ENCODE peak calls at places on chromosomes 1 and 21, in five cellular contexts. F is neural progenitor cell; I is CD8-positive, alpha-beta T cell; B is fibroblast of lung; D is foreskin fibroblast. C is an unnamed sample.

GRCh38 chr1:84442256-84442655 is 36.8 kb upstream of the RPF1 start:
- DNase-seq in F (peak; percentile 6), I (no peak), B (peak; percentile 91), D (peak; percentile 90), C (peak; percentile 94)

GRCh38 chr1:53690411-53690810 is 48.6 kb downstream of the GLIS1 start:
- DNase-seq in F (no peak), I (no peak), B (peak; percentile 17), D (peak; percentile 28), C (no peak)

GRCh38 chr1:23470282-23471070 is 13.5 kb downstream of the ASAP3 start:
- DNase-seq in F (no peak), I (no peak), B (peak; percentile 91), D (peak; percentile 43), C (peak; percentile 78)

GRCh38 chr1:47514229-47514628 is 76.4 kb downstream of the FOXD2 start:
- DNase-seq in F (no peak), I (no peak), B (no peak), D (no peak), C (no peak)

GRCh38 chr1:160446945-160447600 is 46.7 kb downstream of the VANGL2 start:
- DNase-seq in F (no peak), I (no peak), B (no peak), D (no peak), C (no peak)

GRCh38 chr1:79042117-79042516 is 35.6 kb upstream of the ADGRL4 start:
- DNase-seq in F (no peak), I (no peak), B (peak; percentile 86), D (peak; percentile 68), C (peak; percentile 77)

GRCh38 chr1:111139234-111139955 is 498 bp downstream of the DRAM2 start:
- DNase-seq in F (peak; percentile 81), I (peak; percentile 35), B (peak; percentile 68), D (peak; percentile 71), C (peak; percentile 67)

GRCh38 chr1:24609949-24610517 is 33.1 kb upstream of the SRRM1 start:
- DNase-seq in F (no peak), I (no peak), B (no peak), D (no peak), C (no peak)

GRCh38 chr1:225824522-225824921 is 14.6 kb downstream of the EPHX1 start:
- DNase-seq in F (peak; percentile 55), I (no peak), B (no peak), D (no peak), C (no peak)

GRCh38 chr1:9200441-9200840 is 34.1 kb upstream of the H6PD start:
- DNase-seq in F (peak; percentile 71), I (no peak), B (no peak), D (peak; percentile 49), C (no peak)
- TF ChIP-seq CTCF in F (no peak), I (no peak), B (no peak), D (no peak), C (no peak)

DNA sequence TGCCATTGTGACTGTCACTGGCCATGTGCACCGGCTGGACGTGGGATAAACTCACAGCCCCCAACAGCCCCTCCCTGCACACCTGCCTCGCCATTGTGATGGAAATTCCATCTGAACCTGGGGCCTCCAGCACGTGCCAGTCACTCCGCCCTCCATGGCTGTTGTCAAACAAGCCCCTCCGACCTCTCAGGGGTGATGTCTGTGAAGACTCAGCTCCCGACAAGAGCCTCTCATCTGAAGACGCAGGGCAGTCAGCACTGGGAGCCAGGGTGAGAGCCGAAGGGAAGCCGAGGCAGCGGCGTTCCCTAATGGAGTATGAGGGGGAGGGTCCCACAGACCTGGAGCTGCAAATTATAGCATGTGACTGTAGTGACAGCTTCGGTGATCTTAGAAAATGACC is 1.4 kb upstream of the KRTAP10-2 start:
- DNase-seq in F (no peak), I (no peak), B (no peak), D (no peak), C (no peak)
- H3K4me3 ChIP-seq in F (no peak overlapping the region), I (no peak overlapping the region), B (no peak overlapping the region), D (no peak overlapping the region), C (no peak overlapping the region)

GRCh38 chr1:201309420-201309819 is 26.1 kb downstream of the PKP1 start:
- DNase-seq in F (peak; percentile 89), I (no peak), B (peak; percentile 78), D (peak; percentile 39), C (peak; percentile 14)
- TF ChIP-seq CTCF in F (peak; percentile 56), I (no peak), B (no peak), D (no peak), C (no peak)

DNA sequence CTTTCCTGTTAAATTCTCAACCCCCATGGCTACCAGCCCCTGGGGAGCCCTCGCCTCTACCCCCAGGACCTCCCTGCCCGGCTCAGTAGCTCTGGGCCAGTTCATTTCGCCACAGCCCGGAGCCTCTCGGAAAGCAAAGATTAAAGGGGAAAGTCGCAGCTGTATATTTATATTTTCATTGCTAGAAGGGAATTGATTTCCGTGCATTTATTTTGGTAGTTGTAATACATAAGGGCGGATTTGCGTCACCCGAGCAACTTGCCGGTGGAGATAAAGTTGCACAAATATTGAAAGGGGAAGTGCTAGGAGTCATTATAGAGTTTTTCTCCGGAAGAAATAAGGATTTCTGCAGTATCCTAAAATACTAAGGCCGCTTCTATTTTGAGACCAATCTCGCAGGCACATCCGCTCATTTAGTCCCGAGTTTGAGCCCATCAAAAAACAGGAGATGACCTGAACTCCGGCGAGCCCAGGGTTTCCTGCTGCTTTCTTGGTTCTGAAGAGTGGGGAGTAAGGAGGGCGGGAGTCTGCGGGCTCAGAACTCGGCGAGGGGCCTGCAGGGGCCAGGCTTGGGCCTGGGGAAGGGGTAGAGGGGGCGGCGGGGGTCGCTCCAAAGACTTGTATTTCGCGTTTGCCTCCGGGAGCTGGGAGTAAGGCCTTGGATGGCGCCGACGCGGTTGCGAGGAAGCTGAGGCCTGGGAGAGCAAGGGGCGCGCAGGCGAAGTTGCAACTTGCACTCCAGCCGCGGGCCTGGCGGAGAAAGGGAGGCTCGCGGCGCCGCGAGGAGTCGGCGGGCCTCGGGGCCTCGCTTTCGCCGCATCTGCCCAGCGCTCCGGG is 2.5 kb upstream of the HLX start:
- DNase-seq in F (peak; percentile 86), I (no peak), B (peak; percentile 32), D (no peak), C (peak; percentile 58)
- H3K4me3 ChIP-seq in F (peak overlapping the region; percentile 52), I (no peak overlapping the region), B (no peak overlapping the region), D (no peak overlapping the region), C (peak overlapping the region; percentile 39)

GRCh38 chr1:156961709-156962108 is 41.3 kb downstream of the LRRC71 start:
- DNase-seq in F (peak; percentile 16), I (no peak), B (no peak), D (no peak), C (no peak)
- TF ChIP-seq CTCF in F (peak; percentile 33), I (peak; percentile 46), B (peak; percentile 18), D (no peak), C (peak; percentile 29)

DNA sequence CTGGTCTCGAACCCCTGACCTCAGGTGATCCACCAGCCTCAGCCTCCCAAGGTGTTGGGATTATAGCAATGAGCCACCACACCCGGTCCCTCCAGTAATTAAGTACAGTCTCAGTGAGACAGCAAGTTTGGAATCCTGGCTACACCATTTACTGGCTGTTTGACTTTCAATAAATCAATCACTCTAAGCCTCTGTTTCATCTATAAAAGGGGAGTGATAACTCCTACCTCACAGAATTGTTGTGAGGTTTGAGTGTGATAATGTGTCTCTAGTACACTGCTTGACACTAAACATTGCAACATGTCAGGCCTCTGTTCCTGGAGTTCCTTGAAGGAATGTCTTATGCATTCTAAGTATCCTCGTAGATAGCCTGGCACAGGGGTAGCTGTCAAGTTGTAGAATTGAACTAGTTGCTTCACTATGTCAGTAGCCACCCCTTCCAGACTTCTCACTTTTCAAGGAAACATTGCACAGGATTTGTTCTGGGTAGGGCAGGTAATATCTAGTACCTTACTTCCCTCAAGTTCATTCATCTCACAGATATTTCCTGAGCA is 12.4 kb downstream of the ENTREP3 start:
- DNase-seq in F (no peak), I (no peak), B (no peak), D (no peak), C (no peak)
- H3K4me3 ChIP-seq in F (no peak overlapping the region), I (no peak overlapping the region), B (peak overlapping the region; percentile 65), D (peak overlapping the region; percentile 75), C (peak overlapping the region; percentile 70)

GRCh38 chr21:32184059-32184458 is 94.8 kb downstream of the MIS18A start:
- DNase-seq in F (no peak), I (no peak), B (no peak), D (no peak), C (no peak)

GRCh38 chr21:32182449-32182848 is 96.4 kb downstream of the MIS18A start:
- DNase-seq in F (no peak), I (no peak), B (no peak), D (no peak), C (no peak)

GRCh38 chr21:32185103-32185502 is 93.7 kb downstream of the MIS18A start:
- DNase-seq in F (no peak), I (no peak), B (no peak), D (no peak), C (no peak)

GRCh38 chr21:32185726-32186125 is 93.1 kb downstream of the MIS18A start:
- DNase-seq in F (no peak), I (no peak), B (no peak), D (no peak), C (no peak)

DNA sequence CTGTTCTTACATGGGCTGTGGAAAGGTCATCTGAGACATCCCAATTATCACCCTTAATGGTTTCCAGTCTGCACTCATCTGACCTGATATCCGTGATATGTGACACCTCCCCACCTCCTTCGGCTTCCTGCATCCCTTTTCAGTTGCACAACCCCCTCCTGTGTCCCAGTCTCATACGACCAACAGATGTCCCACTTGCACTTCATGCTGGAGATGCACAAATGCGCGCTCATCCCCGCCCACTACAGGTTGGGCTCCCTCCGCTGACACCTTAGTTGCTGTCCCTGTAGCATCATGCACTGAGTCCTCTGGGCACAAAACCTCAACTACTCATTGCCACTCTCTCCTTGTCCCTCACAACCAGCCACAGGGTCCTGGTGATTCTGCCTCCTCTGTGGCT is 94.4 kb downstream of the MIS18A start:
- DNase-seq in F (no peak), I (no peak), B (no peak), D (no peak), C (no peak)
- TF ChIP-seq CTCF in F (no peak), I (no peak), B (no peak), D (no peak), C (no peak)

GRCh38 chr21:29374481-29374880 is 75.8 kb downstream of the BACH1 start:
- DNase-seq in F (no peak), I (no peak), B (no peak), D (peak; percentile 40), C (no peak)

GRCh38 chr21:29371464-29371863 is 72.7 kb downstream of the BACH1 start:
- DNase-seq in F (no peak), I (no peak), B (peak; percentile 27), D (no peak), C (no peak)

GRCh38 chr21:29376556-29376955 is 77.8 kb downstream of the BACH1 start:
- DNase-seq in F (peak; percentile 70), I (peak; percentile 34), B (no peak), D (peak; percentile 24), C (peak; percentile 50)

GRCh38 chr21:29367335-29367734 is 68.6 kb downstream of the BACH1 start:
- DNase-seq in F (no peak), I (no peak), B (no peak), D (no peak), C (no peak)

DNA sequence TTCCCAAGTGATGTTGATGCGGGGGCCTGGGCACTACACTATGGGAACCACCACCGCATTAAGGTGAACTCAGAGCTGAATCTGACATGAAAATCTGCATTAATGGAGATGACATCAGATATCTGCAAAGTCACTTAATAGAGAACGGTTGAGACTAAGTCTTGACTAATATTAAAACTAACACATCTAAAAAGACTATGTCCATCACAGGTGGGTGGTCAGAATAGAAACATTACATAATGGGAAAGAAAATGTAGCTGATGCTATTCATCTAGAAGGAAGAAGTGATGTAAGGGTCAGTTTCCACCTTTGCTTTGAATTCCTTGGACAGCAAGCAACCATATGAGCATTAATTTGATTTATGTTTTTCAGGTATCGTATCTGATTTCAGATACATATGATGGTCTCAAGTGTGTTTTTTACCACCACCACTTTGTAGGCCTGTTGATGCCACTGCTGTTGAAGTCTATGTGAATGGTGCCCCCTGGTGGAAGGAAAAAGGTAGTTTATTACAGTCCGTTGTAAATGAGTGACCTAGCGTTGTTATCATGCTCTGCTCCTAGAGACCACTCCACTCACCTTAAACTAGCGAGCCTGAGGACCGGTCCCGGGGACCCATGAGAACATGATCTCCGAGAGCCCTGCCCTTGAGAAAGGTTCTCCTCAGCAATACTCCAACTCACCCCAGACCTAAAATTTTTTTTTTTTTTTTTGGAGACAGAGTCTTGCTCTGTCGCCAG is 73.5 kb downstream of the BACH1 start:
- DNase-seq in F (peak; percentile 81), I (peak; percentile 38), B (peak; percentile 75), D (peak; percentile 89), C (peak; percentile 92)
- H3K4me3 ChIP-seq in F (no peak overlapping the region), I (no peak overlapping the region), B (no peak overlapping the region), D (no peak overlapping the region), C (no peak overlapping the region)